ENCODE peak calls at places on chromosome 19, in seven cellular contexts. E is heart right ventricle; W is AG04449; B is iris pigment epithelial cell; Z is astrocyte of the spinal cord; K is T-cell; O is CD8-positive, alpha-beta T cell. U is an unnamed sample.

GRCh38 chr19:10193666-10194499 is 870 bp downstream of the DNMT1 start:
- DNase-seq in E (no peak), W (no peak), B (peak), Z (peak), K (no peak), O (peak), U (peak)

GRCh38 chr19:39499082-39499642 is 415 bp downstream of the DLL3 start:
- DNase-seq in E (no peak), W (no peak), B (peak), Z (no peak), K (no peak), O (no peak), U (peak)

GRCh38 chr19:54458648-54459281 is 4.8 kb downstream of the LENG9 start:
- DNase-seq in E (no peak), W (no peak), B (no peak), Z (no peak), K (no peak), O (no peak), U (no peak)

GRCh38 chr19:46349311-46349993 is 2.6 kb downstream of the PPP5C start:
- DNase-seq in E (no peak), W (no peak), B (no peak), Z (no peak), K (no peak), O (no peak), U (no peak)

GRCh38 chr19:49468746-49469447 is 5.1 kb upstream of the FLT3LG start:
- DNase-seq in E (peak), W (no peak), B (no peak), Z (peak), K (peak), O (peak), U (peak)

GRCh38 chr19:46384396-46384795 is 29.0 kb downstream of the CCDC8 start:
- DNase-seq in E (peak), W (no peak), B (no peak), Z (no peak), K (no peak), O (no peak), U (no peak)

GRCh38 chr19:47696635-47697034 is 16.6 kb upstream of the EHD2 start:
- DNase-seq in E (no peak), W (no peak), B (no peak), Z (no peak), K (no peak), O (no peak), U (no peak)

GRCh38 chr19:44002212-44002565 is 568 bp upstream of the ZNF230 start:
- DNase-seq in E (no peak), W (no peak), B (peak), Z (no peak), K (no peak), O (no peak), U (peak)

U was measured in adipocyte.